ENCODE peak calls at places on chromosomes 5 and 9, in five cellular contexts. A, X, T, U and Q are unnamed samples.

GRCh38 chr5:9557696-9558095 is 11.8 kb upstream of the SEMA5A start:
- DNase-seq in A (no peak), X (no peak), T (no peak), U (no peak), Q (no peak)

GRCh38 chr5:95848701-95849100 is 26.2 kb upstream of the GLRX start:
- DNase-seq in A (no peak), X (no peak), T (no peak), U (no peak), Q (no peak)

GRCh38 chr5:147188200-147189108 is 46.4 kb upstream of the STK32A start:
- DNase-seq in A (peak; percentile 66), X (peak; percentile 4), T (no peak), U (peak; percentile 85), Q (peak; percentile 59)

GRCh38 chr9:123260340-123260739 is 8.0 kb downstream of the STRBP start:
- DNase-seq in A (no peak), X (no peak), T (no peak), U (no peak), Q (no peak)

GRCh38 chr9:37363124-37363523 is 59.4 kb upstream of the GRHPR start:
- DNase-seq in A (no peak), X (no peak), T (no peak), U (peak; percentile 54), Q (peak; percentile 21)

GRCh38 chr9:93365427-93366118 is 85.9 kb upstream of the FAM120A start:
- DNase-seq in A (no peak), X (no peak), T (no peak), U (no peak), Q (peak; percentile 19)

GRCh38 chr9:110105107-110105506 is 102.9 kb downstream of the C9orf152 start:
- DNase-seq in A (no peak), X (no peak), T (no peak), U (no peak), Q (no peak)

GRCh38 chr5:1543398-1544293 is 19.9 kb upstream of the LPCAT1 start:
- DNase-seq in A (no peak), X (no peak), T (peak; percentile 58), U (no peak), Q (no peak)

GRCh38 chr9:127637322-127637847 is 25.3 kb downstream of the STXBP1 start:
- DNase-seq in A (peak; percentile 38), X (no peak), T (peak; percentile 58), U (no peak), Q (no peak)

GRCh38 chr5:176644294-176644693 is 3.0 kb upstream of the TSPAN17 start:
- DNase-seq in A (no peak), X (no peak), T (no peak), U (no peak), Q (no peak)

GRCh38 chr9:16257604-16258003 is 612.9 kb downstream of the BNC2 start:
- DNase-seq in A (no peak), X (no peak), T (no peak), U (peak; percentile 48), Q (no peak)

GRCh38 chr5:167813381-167813780 is 478.1 kb upstream of the WWC1 start:
- DNase-seq in A (no peak), X (no peak), T (no peak), U (no peak), Q (no peak)

GRCh38 chr5:40991168-40991980 is 79.8 kb downstream of the MROH2B start:
- DNase-seq in A (peak; percentile 94), X (no peak), T (no peak), U (no peak), Q (no peak)

GRCh38 chr5:57171818-57172465 is 1.9 kb upstream of the GPBP1 start:
- DNase-seq in A (no peak), X (no peak), T (peak; percentile 67), U (peak; percentile 50), Q (no peak)

GRCh38 chr5:125683669-125684068 is 739.5 kb upstream of the GRAMD2B start:
- DNase-seq in A (no peak), X (no peak), T (no peak), U (no peak), Q (no peak)

GRCh38 chr9:80467632-80468031 is 895.9 kb downstream of the TLE4 start:
- DNase-seq in A (no peak), X (no peak), T (no peak), U (no peak), Q (no peak)

GRCh38 chr9:16720386-16720785 is 150.1 kb downstream of the BNC2 start:
- DNase-seq in A (no peak), X (no peak), T (no peak), U (no peak), Q (no peak)

GRCh38 chr9:88804289-88804596 is 187.0 kb upstream of the S1PR3 start:
- DNase-seq in A (no peak), X (no peak), T (no peak), U (no peak), Q (no peak)

GRCh38 chr5:167296680-167297079 is 994.8 kb upstream of the WWC1 start:
- DNase-seq in A (no peak), X (no peak), T (no peak), U (no peak), Q (no peak)

GRCh38 chr5:54021413-54022155 is 288.8 kb downstream of the ARL15 start:
- DNase-seq in A (no peak), X (no peak), T (no peak), U (no peak), Q (peak; percentile 18)

GRCh38 chr9:16689352-16689938 is 181.0 kb downstream of the BNC2 start:
- DNase-seq in A (no peak), X (no peak), T (no peak), U (no peak), Q (no peak)

GRCh38 chr9:115494393-115494792 is 376.4 kb upstream of the TNC start:
- DNase-seq in A (no peak), X (no peak), T (no peak), U (no peak), Q (no peak)

GRCh38 chr9:80175286-80175906 is 603.6 kb downstream of the TLE4 start:
- DNase-seq in A (peak; percentile 23), X (no peak), T (no peak), U (peak; percentile 75), Q (peak; percentile 56)

GRCh38 chr5:56320686-56321085 is 87.6 kb upstream of the ANKRD55 start:
- DNase-seq in A (no peak), X (no peak), T (no peak), U (no peak), Q (no peak)

GRCh38 chr5:173796746-173797495 is 91.2 kb upstream of the CPEB4 start:
- DNase-seq in A (no peak), X (no peak), T (no peak), U (no peak), Q (no peak)

GRCh38 chr9:131657890-131658752 is 81.8 kb downstream of the RAPGEF1 start:
- DNase-seq in A (peak; percentile 43), X (no peak), T (no peak), U (no peak), Q (peak; percentile 41)

GRCh38 chr9:129750010-129750409 is 2.8 kb downstream of the PTGES start:
- DNase-seq in A (no peak), X (no peak), T (no peak), U (no peak), Q (no peak)

GRCh38 chr5:154301726-154302125 is 111.2 kb downstream of the GALNT10 start:
- DNase-seq in A (no peak), X (no peak), T (no peak), U (no peak), Q (no peak)

GRCh38 chr5:152193391-152194107 is 211.5 kb downstream of the NMUR2 start:
- DNase-seq in A (no peak), X (no peak), T (no peak), U (no peak), Q (no peak)